ENCODE peak calls at places on chromosomes 5 and 9, in seven cellular contexts. Q, T, L, F, R, M and U are unnamed samples.

GRCh38 chr5:1737790-1738405 is 61.7 kb downstream of the MRPL36 start:
- DNase-seq in Q (peak; percentile 53), T (peak; percentile 18), L (peak; percentile 10), F (peak; percentile 33), R (no peak), M (peak; percentile 10), U (peak; percentile 69)

GRCh38 chr5:94691947-94692346 is 73.5 kb downstream of the SLF1 start:
- DNase-seq in Q (no peak), T (peak; percentile 89), L (no peak), F (peak; percentile 26), R (no peak), M (no peak), U (no peak)

GRCh38 chr9:9846538-9846937 is 766.3 kb downstream of the PTPRD start:
- DNase-seq in Q (no peak), T (no peak), L (no peak), F (no peak), R (no peak), M (no peak), U (no peak)

GRCh38 chr9:95516736-95517558 is at the start of gene PTCH1:
- DNase-seq in Q (peak; percentile 52), T (no peak), L (no peak), F (peak; percentile 43), R (peak; percentile 47), M (peak; percentile 47), U (peak; percentile 42)

GRCh38 chr9:112858625-112859147 is 32.0 kb downstream of the SLC46A2 start:
- DNase-seq in Q (no peak), T (no peak), L (no peak), F (no peak), R (no peak), M (no peak), U (no peak)

GRCh38 chr5:1392261-1392660 is 47.4 kb upstream of the CLPTM1L start:
- DNase-seq in Q (no peak), T (no peak), L (no peak), F (no peak), R (no peak), M (no peak), U (no peak)

GRCh38 chr5:151673421-151673820 is 13.3 kb downstream of the SPARC start:
- DNase-seq in Q (no peak), T (no peak), L (no peak), F (no peak), R (no peak), M (no peak), U (no peak)

GRCh38 chr5:132226516-132227234 is 978 bp downstream of the P4HA2 start:
- DNase-seq in Q (no peak), T (no peak), L (no peak), F (no peak), R (peak; percentile 31), M (peak; percentile 39), U (no peak)

GRCh38 chr5:149404746-149405549 is 25.9 kb upstream of the IL17B start:
- DNase-seq in Q (no peak), T (peak; percentile 91), L (no peak), F (peak; percentile 92), R (no peak), M (no peak), U (no peak)

GRCh38 chr5:6765612-6766525 is 52.6 kb downstream of the TENT4A start:
- DNase-seq in Q (peak; percentile 52), T (peak; percentile 64), L (peak; percentile 25), F (peak; percentile 26), R (peak; percentile 71), M (peak; percentile 74), U (peak; percentile 84)

GRCh38 chr9:69444791-69445190 is 119.8 kb downstream of the ENTREP1 start:
- DNase-seq in Q (no peak), T (no peak), L (no peak), F (no peak), R (no peak), M (no peak), U (no peak)

GRCh38 chr5:179680014-179680779 is 637 bp downstream of the CBY3 start:
- DNase-seq in Q (no peak), T (no peak), L (no peak), F (no peak), R (no peak), M (no peak), U (no peak)

GRCh38 chr9:113626735-113627495 is 163.4 kb downstream of the RGS3 start:
- DNase-seq in Q (no peak), T (no peak), L (no peak), F (no peak), R (peak; percentile 41), M (no peak), U (no peak)

GRCh38 chr5:130324953-130325671 is 420.8 kb downstream of the CHSY3 start:
- DNase-seq in Q (no peak), T (no peak), L (no peak), F (no peak), R (no peak), M (no peak), U (no peak)

GRCh38 chr9:21334969-21335632 is at the start of gene KLHL9:
- DNase-seq in Q (peak; percentile 88), T (peak; percentile 87), L (peak; percentile 78), F (peak; percentile 88), R (peak; percentile 95), M (peak; percentile 93), U (peak; percentile 90)

GRCh38 chr5:109161914-109162683 is 247.7 kb downstream of the PJA2 start:
- DNase-seq in Q (no peak), T (no peak), L (no peak), F (peak; percentile 84), R (no peak), M (no peak), U (no peak)

GRCh38 chr9:134190232-134191121 is 26.1 kb upstream of the RNU6ATAC start:
- DNase-seq in Q (no peak), T (no peak), L (no peak), F (no peak), R (no peak), M (no peak), U (no peak)

GRCh38 chr5:133763744-133764143 is 151.4 kb upstream of the FSTL4 start:
- DNase-seq in Q (no peak), T (no peak), L (no peak), F (no peak), R (no peak), M (peak; percentile 12), U (no peak)

GRCh38 chr5:99878830-99879229 is 656.3 kb upstream of the FAM174A start:
- DNase-seq in Q (no peak), T (no peak), L (no peak), F (no peak), R (no peak), M (no peak), U (no peak)

GRCh38 chr9:110777843-110778215 is 109.2 kb downstream of the MUSK start:
- DNase-seq in Q (no peak), T (no peak), L (no peak), F (peak; percentile 62), R (no peak), M (no peak), U (no peak)

GRCh38 chr5:58153255-58153654 is 306.6 kb downstream of the PLK2 start:
- DNase-seq in Q (no peak), T (peak; percentile 6), L (no peak), F (peak; percentile 3), R (no peak), M (no peak), U (no peak)

GRCh38 chr9:17315341-17315740 is 180.5 kb downstream of the CNTLN start:
- DNase-seq in Q (no peak), T (no peak), L (no peak), F (no peak), R (no peak), M (no peak), U (no peak)

GRCh38 chr5:137954131-137954879 is 65.0 kb downstream of the PKD2L2 start:
- DNase-seq in Q (no peak), T (peak; percentile 88), L (no peak), F (peak; percentile 91), R (no peak), M (no peak), U (no peak)

GRCh38 chr5:138000102-138000723 is 32.7 kb downstream of the FAM13B start:
- DNase-seq in Q (no peak), T (peak; percentile 78), L (no peak), F (peak; percentile 85), R (no peak), M (no peak), U (no peak)

GRCh38 chr5:77305921-77306320 is 95.4 kb downstream of the PDE8B start:
- DNase-seq in Q (no peak), T (no peak), L (no peak), F (no peak), R (no peak), M (no peak), U (no peak)

GRCh38 chr9:133456409-133456808 is 3.4 kb upstream of the CACFD1 start:
- DNase-seq in Q (no peak), T (no peak), L (no peak), F (no peak), R (no peak), M (no peak), U (no peak)

GRCh38 chr9:117555964-117556629 is 141.2 kb upstream of the ASTN2 start:
- DNase-seq in Q (no peak), T (peak; percentile 48), L (no peak), F (no peak), R (peak; percentile 17), M (peak; percentile 83), U (peak; percentile 46)